ENCODE peak calls at places on chromosome 4, in eight cellular contexts. L, A, X, T, K, D, N and Q are unnamed samples.

GRCh38 chr4:123896446-123897071 is 500.0 kb downstream of the SPRY1 start:
- DNase-seq in L (no peak), A (no peak), X (no peak), T (peak), K (no peak), D (no peak), N (no peak), Q (peak)

GRCh38 chr4:76804060-76804459 is 93.9 kb downstream of the SOWAHB start:
- DNase-seq in L (no peak), A (no peak), X (no peak), T (peak), K (no peak), D (peak), N (no peak), Q (peak)

GRCh38 chr4:157978680-157979361 is 194.0 kb downstream of the GASK1B start:
- DNase-seq in L (peak), A (no peak), X (peak), T (peak), K (peak), D (peak), N (peak), Q (peak)

GRCh38 chr4:55074386-55074785 is 51.0 kb downstream of the KDR start:
- DNase-seq in L (no peak), A (no peak), X (no peak), T (peak), K (no peak), D (peak), N (no peak), Q (peak)

GRCh38 chr4:143196323-143196722 is 11.6 kb downstream of the USP38 start:
- DNase-seq in L (no peak), A (no peak), X (no peak), T (no peak), K (no peak), D (no peak), N (no peak), Q (no peak)

GRCh38 chr4:742742-743311 is 37.2 kb downstream of the PCGF3 start:
- DNase-seq in L (peak), A (peak), X (peak), T (no peak), K (peak), D (peak), N (peak), Q (no peak)

GRCh38 chr4:11805837-11806236 is 377.1 kb upstream of the HS3ST1 start:
- DNase-seq in L (peak), A (no peak), X (no peak), T (peak), K (no peak), D (peak), N (no peak), Q (no peak)

GRCh38 chr4:76984788-76985211 is 35.2 kb downstream of the SEPTIN11 start:
- DNase-seq in L (peak), A (no peak), X (peak), T (peak), K (no peak), D (peak), N (peak), Q (peak)

GRCh38 chr4:43351970-43352806 is 459.7 kb downstream of the GRXCR1 start:
- DNase-seq in L (no peak), A (no peak), X (no peak), T (no peak), K (no peak), D (no peak), N (no peak), Q (no peak)

GRCh38 chr4:4857001-4857808 is 2.3 kb upstream of the MSX1 start:
- DNase-seq in L (no peak), A (no peak), X (no peak), T (no peak), K (no peak), D (no peak), N (peak), Q (no peak)

GRCh38 chr4:168384437-168385141 is 66.0 kb upstream of the DDX60 start:
- DNase-seq in L (no peak), A (no peak), X (no peak), T (peak), K (no peak), D (no peak), N (no peak), Q (peak)

GRCh38 chr4:158845166-158846041 is 76.6 kb downstream of the FNIP2 start:
- DNase-seq in L (no peak), A (no peak), X (no peak), T (no peak), K (no peak), D (no peak), N (no peak), Q (no peak)

GRCh38 chr4:67234296-67234695 is 311.0 kb downstream of the CENPC start:
- DNase-seq in L (no peak), A (no peak), X (no peak), T (peak), K (no peak), D (peak), N (no peak), Q (peak)

GRCh38 chr4:117664706-117665444 is 369.4 kb upstream of the NDST3 start:
- DNase-seq in L (no peak), A (no peak), X (no peak), T (peak), K (no peak), D (no peak), N (no peak), Q (peak)

GRCh38 chr4:1715002-1715761 is 3.1 kb upstream of the SLBP start:
- DNase-seq in L (no peak), A (no peak), X (no peak), T (no peak), K (no peak), D (no peak), N (no peak), Q (no peak)

GRCh38 chr4:167897116-167897515 is 195.2 kb upstream of the ANXA10 start:
- DNase-seq in L (peak), A (no peak), X (no peak), T (peak), K (no peak), D (peak), N (no peak), Q (peak)

GRCh38 chr4:833731-834367 is 7.9 kb upstream of the CPLX1 start:
- DNase-seq in L (no peak), A (no peak), X (no peak), T (no peak), K (no peak), D (no peak), N (peak), Q (no peak)

GRCh38 chr4:15794432-15794831 is 16.3 kb downstream of the CD38 start:
- DNase-seq in L (no peak), A (no peak), X (no peak), T (no peak), K (no peak), D (no peak), N (no peak), Q (no peak)

GRCh38 chr4:53821179-53821851 is 230.0 kb upstream of the LNX1 start:
- DNase-seq in L (no peak), A (no peak), X (no peak), T (no peak), K (no peak), D (no peak), N (no peak), Q (no peak)

DNA sequence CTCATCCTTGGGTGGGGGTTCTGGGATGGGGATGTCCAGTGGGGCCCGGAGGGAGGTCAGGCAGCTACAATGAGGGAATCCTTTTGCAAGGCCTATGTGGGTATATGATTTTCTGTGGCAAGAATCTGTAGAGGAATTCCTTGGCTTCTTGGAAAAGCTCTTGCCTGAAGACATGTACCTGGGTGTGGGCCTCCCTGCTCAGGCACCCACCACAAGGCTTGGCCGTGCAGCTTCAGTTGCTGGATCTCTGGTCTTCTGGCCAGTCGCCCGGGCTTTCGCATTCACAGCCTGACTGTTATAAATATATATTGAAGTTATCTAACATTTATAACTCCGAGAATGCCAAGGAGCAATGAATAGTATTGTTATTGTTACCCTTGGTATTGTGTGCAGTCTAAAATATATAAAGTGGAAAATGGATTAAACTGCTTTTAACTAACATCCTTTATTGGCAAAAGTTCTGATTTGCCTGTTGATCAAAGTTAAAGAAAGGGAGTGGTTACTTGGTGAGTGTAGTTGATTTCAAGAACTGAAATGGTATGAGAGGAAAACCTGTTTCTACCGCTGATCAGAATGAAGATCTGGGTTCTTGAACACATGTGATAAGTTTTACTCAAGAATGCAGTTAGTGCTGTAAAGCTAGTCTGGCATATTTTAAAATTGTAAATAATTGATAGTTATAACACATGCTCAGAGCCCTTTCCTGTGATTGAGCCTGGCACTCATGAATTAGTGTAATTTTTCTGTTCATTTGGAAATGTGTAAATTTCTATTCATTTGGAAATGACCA is 36.0 kb downstream of the PTTG2 start:
- DNase-seq in L (no peak), A (no peak), X (no peak), T (no peak), K (no peak), D (no peak), N (peak), Q (no peak)
- H3K27ac ChIP-seq in L (no peak), A (no peak), X (no peak), T (no peak), K (no peak), D (no peak), N (no peak), Q (no peak)

GRCh38 chr4:71430609-71431008 is 91.8 kb downstream of the SLC4A4 start:
- DNase-seq in L (no peak), A (no peak), X (no peak), T (no peak), K (no peak), D (no peak), N (no peak), Q (no peak)
- H3K27ac ChIP-seq in L (no peak), A (no peak), X (no peak), T (no peak), K (no peak), D (no peak), N (no peak), Q (no peak)

GRCh38 chr4:81499840-81500239 is 28.1 kb upstream of the RASGEF1B start:
- DNase-seq in L (no peak), A (no peak), X (no peak), T (no peak), K (no peak), D (peak), N (no peak), Q (no peak)
- H3K27ac ChIP-seq in L (no peak), A (no peak), X (no peak), T (no peak), K (no peak), D (no peak), N (no peak), Q (no peak)

GRCh38 chr4:145937021-145937861 is 1.4 kb downstream of the ZNF827 start:
- DNase-seq in L (peak), A (peak), X (peak), T (peak), K (peak), D (peak), N (peak), Q (peak)

GRCh38 chr4:145937990-145938611 is 522 bp downstream of the ZNF827 start:
- DNase-seq in L (peak), A (peak), X (no peak), T (peak), K (peak), D (peak), N (no peak), Q (peak)

GRCh38 chr4:145934434-145935047 is 4.1 kb downstream of the ZNF827 start:
- DNase-seq in L (no peak), A (no peak), X (no peak), T (no peak), K (no peak), D (no peak), N (no peak), Q (no peak)

GRCh38 chr4:145935253-145936141 is 3.1 kb downstream of the ZNF827 start:
- DNase-seq in L (no peak), A (no peak), X (no peak), T (no peak), K (peak), D (peak), N (peak), Q (no peak)

DNA sequence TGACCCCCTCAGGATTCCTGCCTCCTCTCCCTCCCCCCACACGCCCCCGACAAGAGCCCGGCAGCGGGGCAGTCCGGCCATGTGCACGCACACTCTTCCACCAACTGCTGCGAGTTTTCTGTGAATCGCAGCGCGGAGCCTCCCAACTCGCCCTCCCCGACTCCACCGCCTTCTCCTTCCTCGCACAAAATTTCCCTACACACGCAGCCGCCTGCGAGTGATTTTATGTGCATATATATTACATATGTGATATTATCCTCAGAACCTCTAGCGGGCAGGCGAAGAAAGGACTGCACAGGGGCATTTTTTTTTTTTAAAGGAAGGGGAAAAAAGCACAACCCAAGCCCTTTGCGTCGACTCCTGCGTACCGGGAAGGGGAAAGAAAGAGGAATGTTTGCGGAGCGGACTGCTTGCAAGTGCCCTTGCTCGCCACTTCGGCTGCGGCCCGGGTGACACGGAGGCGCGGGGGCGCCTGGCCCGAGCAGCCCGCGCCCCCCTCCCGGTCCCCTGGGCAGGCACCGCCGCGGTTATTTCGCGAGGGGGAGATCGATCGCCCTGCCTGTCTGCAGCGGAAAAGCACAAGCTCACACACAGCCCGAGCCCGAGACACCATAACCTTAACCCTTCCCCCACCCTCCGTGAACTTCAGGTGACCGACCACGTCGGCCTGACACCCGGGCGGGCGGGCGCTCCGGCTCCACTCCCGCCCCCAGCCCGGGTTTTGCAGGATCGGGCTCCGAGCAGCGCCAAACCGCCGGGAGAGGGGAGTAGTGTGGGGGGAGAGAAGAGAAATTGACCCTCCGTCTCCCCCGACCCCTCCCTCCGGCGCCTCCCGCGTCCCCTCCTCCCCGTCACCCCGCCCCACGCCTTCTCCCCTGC is 2.2 kb downstream of the ZNF827 start:
- DNase-seq in L (peak), A (peak), X (peak), T (peak), K (peak), D (peak), N (peak), Q (peak)
- H3K27ac ChIP-seq in L (peak), A (peak), X (peak), T (peak), K (peak), D (no peak), N (peak), Q (peak)